ENCODE peak calls at places on chromosome 5, in nine cellular contexts. K is right atrium auricular region; M is activated CD4-positive, alpha-beta T cell treated with anti-CD3 and anti-CD28 coated beads, Interleukin-2, amount 50 U/mL, for 1 hour; L is NCI-H1105 treated with DMSO at 0.1 percent for 48 hours; V is chondrocyte; H is GM23338; S is AG08396; G is adipocyte; W is aorta. R is an unnamed sample.

GRCh38 chr5:131226899-131227298 is 37.0 kb upstream of the CDC42SE2 start:
- DNase-seq in M (no peak), W (no peak), H (no peak), S (no peak), K (no peak), G (no peak), V (no peak), L (no peak), R (no peak)

GRCh38 chr5:61701877-61702602 is 370.0 kb downstream of the ZSWIM6 start:
- DNase-seq in H (no peak), S (no peak), W (no peak), L (no peak), K (no peak), V (no peak), M (no peak), G (no peak), R (no peak)

GRCh38 chr5:150009671-150010387 is 9.3 kb downstream of the HMGXB3 start:
- DNase-seq in W (no peak), H (no peak), L (no peak), S (no peak), M (no peak), V (no peak), K (no peak), G (no peak), R (no peak)

GRCh38 chr5:54996476-54996875 is 11.1 kb upstream of the ESM1 start:
- DNase-seq in G (no peak), L (no peak), W (no peak), H (no peak), S (no peak), K (no peak), V (no peak), M (no peak), R (no peak)

GRCh38 chr5:10111575-10111974 is 138.1 kb downstream of the ATPSCKMT start:
- DNase-seq in G (peak; percentile 78), K (no peak), W (no peak), L (peak; percentile 31), M (no peak), V (no peak), S (peak; percentile 65), H (peak; percentile 84), R (peak; percentile 24)

GRCh38 chr5:370311-370958 is 48.9 kb downstream of the AHRR start:
- DNase-seq in W (peak; percentile 32), M (no peak), V (peak; percentile 41), G (no peak), H (no peak), L (no peak), S (no peak), K (peak; percentile 43), R (no peak)

GRCh38 chr5:592158-592557 is 20.0 kb upstream of the CEP72 start:
- DNase-seq in W (no peak), H (no peak), M (no peak), K (no peak), G (no peak), L (no peak), V (peak; percentile 52), S (no peak), R (no peak)

GRCh38 chr5:170143091-170143490 is 37.4 kb downstream of the FOXI1 start:
- DNase-seq in W (no peak), G (no peak), L (no peak), V (no peak), H (no peak), S (no peak), M (no peak), K (no peak), R (no peak)

GRCh38 chr5:81852277-81853004 is 101.5 kb upstream of the SSBP2 start:
- DNase-seq in K (no peak), G (peak; percentile 27), W (peak; percentile 43), M (no peak), H (peak; percentile 86), S (peak; percentile 14), V (no peak), L (peak; percentile 10), R (no peak)

GRCh38 chr5:77175235-77175634 is 35.2 kb upstream of the PDE8B start:
- DNase-seq in V (no peak), W (no peak), G (no peak), M (no peak), K (no peak), S (no peak), L (no peak), H (peak; percentile 37), R (no peak)

GRCh38 chr5:134626369-134627014 is 6.1 kb downstream of the SAR1B start:
- DNase-seq in K (no peak), G (peak; percentile 18), S (no peak), L (no peak), H (no peak), W (no peak), V (no peak), M (no peak), R (no peak)

GRCh38 chr5:178129296-178129695 is 1.5 kb upstream of the RMND5B start:
- DNase-seq in L (no peak), S (no peak), H (no peak), K (no peak), G (no peak), M (no peak), W (no peak), V (no peak), R (no peak)

GRCh38 chr5:140840978-140841962 is at the start of gene PCDHA8:
- DNase-seq in S (no peak), W (no peak), L (no peak), H (peak; percentile 88), V (no peak), M (no peak), K (no peak), G (peak; percentile 4), R (no peak)

GRCh38 chr5:108259306-108259705 is 122.6 kb downstream of the FBXL17 start:
- DNase-seq in S (peak; percentile 8), M (no peak), W (no peak), L (peak; percentile 1), V (no peak), H (peak; percentile 34), K (no peak), G (peak; percentile 53), R (no peak)

GRCh38 chr5:138961711-138962110 is 86.6 kb upstream of the LRRTM2 start:
- DNase-seq in H (no peak), M (no peak), W (no peak), S (no peak), L (no peak), G (no peak), V (no peak), K (no peak), R (no peak)

GRCh38 chr5:178330791-178331404 is 98.3 kb upstream of the PHYKPL start:
- DNase-seq in G (no peak), V (peak; percentile 21), H (no peak), S (no peak), W (peak; percentile 49), K (no peak), L (no peak), M (no peak), R (no peak)

GRCh38 chr5:177131019-177131320 is 2.6 kb upstream of the NSD1 start:
- DNase-seq in L (no peak), G (no peak), W (peak; percentile 4), V (no peak), S (no peak), H (no peak), M (no peak), K (no peak), R (no peak)

GRCh38 chr5:39714036-39714698 is 289.4 kb upstream of the DAB2 start:
- DNase-seq in L (peak; percentile 16), S (peak; percentile 43), W (no peak), H (peak; percentile 78), M (peak; percentile 15), G (peak; percentile 85), K (no peak), V (no peak), R (peak; percentile 56)

GRCh38 chr5:78644741-78645300 is 3.8 kb downstream of the LHFPL2 start:
- DNase-seq in G (peak; percentile 68), L (no peak), H (no peak), K (no peak), W (no peak), S (no peak), V (no peak), M (no peak), R (no peak)

GRCh38 chr5:96245401-96246091 is 187.5 kb downstream of the PCSK1 start:
- DNase-seq in M (no peak), V (no peak), G (peak; percentile 38), W (no peak), K (no peak), H (no peak), S (no peak), L (no peak), R (peak; percentile 53)

GRCh38 chr5:65086234-65086886 is 317.6 kb downstream of the CWC27 start:
- DNase-seq in H (no peak), K (no peak), L (no peak), M (no peak), G (no peak), W (no peak), V (no peak), S (no peak), R (no peak)

GRCh38 chr5:372911-373709 is 51.6 kb downstream of the AHRR start:
- DNase-seq in H (peak; percentile 44), K (peak; percentile 47), L (peak; percentile 37), M (no peak), V (peak; percentile 94), G (no peak), S (no peak), W (peak; percentile 45), R (peak; percentile 31)

GRCh38 chr5:83540105-83540504 is 68.6 kb downstream of the VCAN start:
- DNase-seq in L (no peak), S (no peak), G (no peak), V (no peak), H (no peak), W (no peak), K (no peak), M (no peak), R (no peak)

GRCh38 chr5:178199581-178200434 is 4.5 kb upstream of the HNRNPAB start:
- DNase-seq in L (no peak), G (no peak), M (no peak), K (no peak), W (peak; percentile 16), S (no peak), V (no peak), H (no peak), R (no peak)

GRCh38 chr5:131304414-131304813 is 40.6 kb downstream of the CDC42SE2 start:
- DNase-seq in H (no peak), V (no peak), M (no peak), L (no peak), G (peak; percentile 34), W (no peak), S (no peak), K (no peak), R (no peak)